ENCODE peak calls at places on chromosome 12, in eight cellular contexts. One of them, this sample, is unnamed.
A peak's percentile ranks its signal among the peaks of the same experiment; 100 is the strongest.

GRCh38 chr12:114476159-114476558 is 70.2 kb upstream of the TBX5 start:
- DNase-seq in bronchial epithelial cell: peak; percentile 12
- DNase-seq in A549: no peak
- DNase-seq in gastrocnemius medialis: no peak
- DNase-seq in kidney epithelial cell: no peak
- DNase-seq in AG09309: no peak
- DNase-seq in fibroblast of pulmonary artery: peak; percentile 58
- DNase-seq in tibial artery: no peak
- DNase-seq in this sample: peak; percentile 70

GRCh38 chr12:56258068-56258819 is at the start of gene ANKRD52:
- DNase-seq in fibroblast of pulmonary artery: peak; percentile 70
- DNase-seq in kidney epithelial cell: no peak
- DNase-seq in gastrocnemius medialis: peak; percentile 40
- DNase-seq in A549: peak; percentile 88
- DNase-seq in bronchial epithelial cell: peak; percentile 43
- DNase-seq in AG09309: peak; percentile 37
- DNase-seq in tibial artery: peak; percentile 84
- DNase-seq in this sample: peak; percentile 72

GRCh38 chr12:94498698-94499097 is 39.0 kb upstream of the CEP83 start:
- DNase-seq in bronchial epithelial cell: no peak
- DNase-seq in fibroblast of pulmonary artery: no peak
- DNase-seq in kidney epithelial cell: no peak
- DNase-seq in gastrocnemius medialis: no peak
- DNase-seq in tibial artery: no peak
- DNase-seq in A549: no peak
- DNase-seq in AG09309: no peak
- DNase-seq in this sample: no peak

GRCh38 chr12:45244561-45245348 is 28.9 kb downstream of the ANO6 start:
- DNase-seq in fibroblast of pulmonary artery: peak; percentile 52
- DNase-seq in gastrocnemius medialis: peak; percentile 42
- DNase-seq in kidney epithelial cell: no peak
- DNase-seq in bronchial epithelial cell: peak; percentile 27
- DNase-seq in A549: no peak
- DNase-seq in AG09309: peak; percentile 64
- DNase-seq in tibial artery: no peak
- DNase-seq in this sample: peak; percentile 13

GRCh38 chr12:8499616-8500015 is 13.7 kb upstream of the CLEC4D start:
- DNase-seq in A549: no peak
- DNase-seq in kidney epithelial cell: no peak
- DNase-seq in gastrocnemius medialis: no peak
- DNase-seq in tibial artery: no peak
- DNase-seq in fibroblast of pulmonary artery: no peak
- DNase-seq in bronchial epithelial cell: no peak
- DNase-seq in AG09309: no peak
- DNase-seq in this sample: no peak

GRCh38 chr12:19021240-19021639 is 108.3 kb upstream of the PLEKHA5 start:
- DNase-seq in fibroblast of pulmonary artery: no peak
- DNase-seq in AG09309: no peak
- DNase-seq in tibial artery: no peak
- DNase-seq in kidney epithelial cell: no peak
- DNase-seq in bronchial epithelial cell: no peak
- DNase-seq in A549: no peak
- DNase-seq in gastrocnemius medialis: no peak
- DNase-seq in this sample: no peak

GRCh38 chr12:26122681-26123481 is 2.0 kb downstream of the BHLHE41 start:
- DNase-seq in gastrocnemius medialis: peak; percentile 77
- DNase-seq in tibial artery: peak; percentile 90
- DNase-seq in AG09309: no peak
- DNase-seq in fibroblast of pulmonary artery: peak; percentile 82
- DNase-seq in A549: peak; percentile 33
- DNase-seq in kidney epithelial cell: peak; percentile 25
- DNase-seq in bronchial epithelial cell: peak; percentile 47
- DNase-seq in this sample: peak; percentile 91

GRCh38 chr12:112261559-112261958 is 120.7 kb downstream of the HECTD4 start:
- DNase-seq in tibial artery: no peak
- DNase-seq in kidney epithelial cell: no peak
- DNase-seq in bronchial epithelial cell: no peak
- DNase-seq in AG09309: no peak
- DNase-seq in gastrocnemius medialis: no peak
- DNase-seq in A549: peak; percentile 37
- DNase-seq in fibroblast of pulmonary artery: peak; percentile 4
- DNase-seq in this sample: no peak

GRCh38 chr12:14272954-14273910 is 92.2 kb upstream of the ATF7IP start:
- DNase-seq in AG09309: no peak
- DNase-seq in A549: no peak
- DNase-seq in tibial artery: no peak
- DNase-seq in fibroblast of pulmonary artery: no peak
- DNase-seq in gastrocnemius medialis: no peak
- DNase-seq in kidney epithelial cell: no peak
- DNase-seq in bronchial epithelial cell: peak; percentile 97
- DNase-seq in this sample: no peak

GRCh38 chr12:41589878-41590277 is 401.8 kb downstream of the PDZRN4 start:
- DNase-seq in fibroblast of pulmonary artery: no peak
- DNase-seq in gastrocnemius medialis: no peak
- DNase-seq in AG09309: no peak
- DNase-seq in kidney epithelial cell: no peak
- DNase-seq in bronchial epithelial cell: no peak
- DNase-seq in tibial artery: no peak
- DNase-seq in A549: no peak
- DNase-seq in this sample: no peak

GRCh38 chr12:45273717-45274271 is 57.9 kb downstream of the ANO6 start:
- DNase-seq in bronchial epithelial cell: peak; percentile 99
- DNase-seq in A549: peak; percentile 78
- DNase-seq in fibroblast of pulmonary artery: peak; percentile 97
- DNase-seq in AG09309: peak; percentile 90
- DNase-seq in kidney epithelial cell: peak; percentile 98
- DNase-seq in tibial artery: peak; percentile 74
- DNase-seq in gastrocnemius medialis: no peak
- DNase-seq in this sample: peak; percentile 95

GRCh38 chr12:3123729-3124128 is 46.5 kb downstream of the TSPAN9 start:
- DNase-seq in bronchial epithelial cell: no peak
- DNase-seq in fibroblast of pulmonary artery: peak; percentile 18
- DNase-seq in tibial artery: no peak
- DNase-seq in kidney epithelial cell: no peak
- DNase-seq in AG09309: no peak
- DNase-seq in A549: no peak
- DNase-seq in gastrocnemius medialis: no peak
- DNase-seq in this sample: no peak

GRCh38 chr12:84912191-84913142 is at the start of gene SLC6A15:
- DNase-seq in AG09309: no peak
- DNase-seq in A549: peak; percentile 53
- DNase-seq in bronchial epithelial cell: peak; percentile 57
- DNase-seq in fibroblast of pulmonary artery: peak; percentile 89
- DNase-seq in kidney epithelial cell: no peak
- DNase-seq in tibial artery: peak; percentile 63
- DNase-seq in gastrocnemius medialis: no peak
- DNase-seq in this sample: peak; percentile 98
- H3K4me3 ChIP-seq in AG09309: peak within 1 kb of the TSS; percentile 52
- H3K4me3 ChIP-seq in A549: peak within 1 kb of the TSS; percentile 47
- H3K4me3 ChIP-seq in bronchial epithelial cell: peak within 1 kb of the TSS; percentile 73
- H3K4me3 ChIP-seq in fibroblast of pulmonary artery: peak within 1 kb of the TSS; percentile 74
- H3K4me3 ChIP-seq in kidney epithelial cell: peak within 1 kb of the TSS; percentile 54
- H3K4me3 ChIP-seq in tibial artery: peak within 1 kb of the TSS; percentile 38
- H3K4me3 ChIP-seq in gastrocnemius medialis: peak within 1 kb of the TSS; percentile 35
- H3K4me3 ChIP-seq in this sample: peak within 1 kb of the TSS; percentile 82

GRCh38 chr12:107992870-107993451 is 136.1 kb upstream of the WSCD2 start:
- DNase-seq in A549: peak; percentile 27
- DNase-seq in gastrocnemius medialis: no peak
- DNase-seq in kidney epithelial cell: no peak
- DNase-seq in AG09309: no peak
- DNase-seq in bronchial epithelial cell: peak; percentile 62
- DNase-seq in tibial artery: no peak
- DNase-seq in fibroblast of pulmonary artery: peak; percentile 38
- DNase-seq in this sample: no peak

GRCh38 chr12:107992016-107992415 is 137.1 kb upstream of the WSCD2 start:
- DNase-seq in gastrocnemius medialis: no peak
- DNase-seq in A549: no peak
- DNase-seq in fibroblast of pulmonary artery: no peak
- DNase-seq in kidney epithelial cell: no peak
- DNase-seq in bronchial epithelial cell: no peak
- DNase-seq in tibial artery: no peak
- DNase-seq in AG09309: no peak
- DNase-seq in this sample: no peak

GRCh38 chr12:107984973-107985372 is 144.1 kb upstream of the WSCD2 start:
- DNase-seq in bronchial epithelial cell: no peak
- DNase-seq in tibial artery: no peak
- DNase-seq in fibroblast of pulmonary artery: no peak
- DNase-seq in A549: no peak
- DNase-seq in AG09309: no peak
- DNase-seq in kidney epithelial cell: no peak
- DNase-seq in gastrocnemius medialis: no peak
- DNase-seq in this sample: no peak

GRCh38 chr12:107986183-107986582 is 142.9 kb upstream of the WSCD2 start:
- DNase-seq in tibial artery: no peak
- DNase-seq in kidney epithelial cell: no peak
- DNase-seq in A549: no peak
- DNase-seq in fibroblast of pulmonary artery: no peak
- DNase-seq in AG09309: no peak
- DNase-seq in bronchial epithelial cell: no peak
- DNase-seq in gastrocnemius medialis: no peak
- DNase-seq in this sample: no peak

GRCh38 chr12:107990325-107990724 is 138.8 kb upstream of the WSCD2 start:
- DNase-seq in tibial artery: no peak
- DNase-seq in bronchial epithelial cell: peak; percentile 21
- DNase-seq in A549: peak; percentile 4
- DNase-seq in AG09309: no peak
- DNase-seq in kidney epithelial cell: no peak
- DNase-seq in fibroblast of pulmonary artery: peak; percentile 16
- DNase-seq in gastrocnemius medialis: no peak
- DNase-seq in this sample: no peak
- TF ChIP-seq CTCF in tibial artery: peak; percentile 51
- TF ChIP-seq CTCF in bronchial epithelial cell: peak; percentile 41
- TF ChIP-seq CTCF in A549: peak; percentile 53
- TF ChIP-seq CTCF in AG09309: peak; percentile 24
- TF ChIP-seq CTCF in kidney epithelial cell: peak; percentile 42
- TF ChIP-seq CTCF in fibroblast of pulmonary artery: peak; percentile 27
- TF ChIP-seq CTCF in gastrocnemius medialis: no peak
- TF ChIP-seq CTCF in this sample: no peak

DNA sequence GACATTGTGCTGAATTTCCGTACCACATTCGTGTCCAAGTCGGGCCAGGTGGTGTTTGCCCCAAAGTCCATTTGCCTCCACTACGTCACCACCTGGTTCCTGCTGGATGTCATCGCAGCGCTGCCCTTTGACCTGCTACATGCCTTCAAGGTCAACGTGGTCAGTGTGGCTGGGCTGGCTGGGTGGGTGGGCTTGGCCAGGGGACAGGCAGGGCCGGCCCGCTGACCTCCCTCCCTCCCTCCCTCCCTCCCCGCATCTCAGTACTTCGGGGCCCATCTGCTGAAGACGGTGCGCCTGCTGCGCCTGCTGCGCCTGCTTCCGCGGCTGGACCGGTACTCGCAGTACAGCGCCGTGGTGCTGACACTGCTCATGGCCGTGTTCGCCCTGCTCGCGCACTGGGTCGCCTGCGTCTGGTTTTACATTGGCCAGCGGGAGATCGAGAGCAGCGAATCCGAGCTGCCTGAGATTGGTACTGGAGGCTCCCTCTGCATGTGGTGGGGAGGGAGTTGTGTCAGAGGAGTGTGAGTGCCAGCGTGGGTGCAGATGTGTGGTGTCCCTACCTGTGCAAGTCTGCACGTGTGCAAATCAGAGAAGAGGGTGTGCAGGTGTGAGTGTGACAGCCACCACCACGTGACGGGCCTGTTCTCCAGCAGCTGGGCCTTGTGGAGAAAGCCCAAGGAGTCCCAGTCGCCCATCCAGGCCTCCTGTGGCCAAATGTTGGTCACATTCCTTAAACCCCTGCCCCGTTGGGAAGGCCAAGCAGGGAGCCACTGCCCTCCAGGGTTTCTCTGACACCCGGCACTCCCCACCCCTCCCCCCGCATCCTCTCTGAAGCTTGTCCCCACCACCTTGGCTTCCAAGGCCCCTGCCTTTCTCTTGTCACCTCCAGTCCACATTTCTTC is 5.3 kb downstream of the KCNH3 start:
- DNase-seq in tibial artery: no peak
- DNase-seq in gastrocnemius medialis: no peak
- DNase-seq in fibroblast of pulmonary artery: no peak
- DNase-seq in A549: no peak
- DNase-seq in kidney epithelial cell: no peak
- DNase-seq in bronchial epithelial cell: no peak
- DNase-seq in AG09309: no peak
- DNase-seq in this sample: no peak
- H3K4me3 ChIP-seq in tibial artery: no peak overlapping the region
- H3K4me3 ChIP-seq in gastrocnemius medialis: no peak overlapping the region
- H3K4me3 ChIP-seq in fibroblast of pulmonary artery: no peak overlapping the region
- H3K4me3 ChIP-seq in A549: no peak overlapping the region
- H3K4me3 ChIP-seq in kidney epithelial cell: no peak overlapping the region
- H3K4me3 ChIP-seq in bronchial epithelial cell: no peak overlapping the region
- H3K4me3 ChIP-seq in AG09309: no peak overlapping the region
- H3K4me3 ChIP-seq in this sample: no peak overlapping the region

GRCh38 chr12:7076493-7076892 is 15.8 kb downstream of the C1R start:
- DNase-seq in tibial artery: no peak
- DNase-seq in kidney epithelial cell: no peak
- DNase-seq in fibroblast of pulmonary artery: no peak
- DNase-seq in AG09309: no peak
- DNase-seq in bronchial epithelial cell: no peak
- DNase-seq in gastrocnemius medialis: no peak
- DNase-seq in A549: no peak
- DNase-seq in this sample: no peak

GRCh38 chr12:7079826-7080125 is 12.5 kb downstream of the C1R start:
- DNase-seq in bronchial epithelial cell: peak; percentile 89
- DNase-seq in kidney epithelial cell: peak; percentile 42
- DNase-seq in gastrocnemius medialis: no peak
- DNase-seq in AG09309: no peak
- DNase-seq in fibroblast of pulmonary artery: peak; percentile 58
- DNase-seq in tibial artery: no peak
- DNase-seq in A549: no peak
- DNase-seq in this sample: peak; percentile 45

GRCh38 chr12:7075518-7075917 is 15.0 kb downstream of the C1S start:
- DNase-seq in bronchial epithelial cell: no peak
- DNase-seq in AG09309: no peak
- DNase-seq in fibroblast of pulmonary artery: no peak
- DNase-seq in tibial artery: no peak
- DNase-seq in kidney epithelial cell: no peak
- DNase-seq in gastrocnemius medialis: no peak
- DNase-seq in A549: no peak
- DNase-seq in this sample: peak; percentile 47

GRCh38 chr12:7075931-7076330 is 15.4 kb downstream of the C1S start:
- DNase-seq in kidney epithelial cell: no peak
- DNase-seq in AG09309: peak; percentile 68
- DNase-seq in A549: no peak
- DNase-seq in bronchial epithelial cell: peak; percentile 60
- DNase-seq in tibial artery: no peak
- DNase-seq in fibroblast of pulmonary artery: peak; percentile 71
- DNase-seq in gastrocnemius medialis: no peak
- DNase-seq in this sample: peak; percentile 86

DNA sequence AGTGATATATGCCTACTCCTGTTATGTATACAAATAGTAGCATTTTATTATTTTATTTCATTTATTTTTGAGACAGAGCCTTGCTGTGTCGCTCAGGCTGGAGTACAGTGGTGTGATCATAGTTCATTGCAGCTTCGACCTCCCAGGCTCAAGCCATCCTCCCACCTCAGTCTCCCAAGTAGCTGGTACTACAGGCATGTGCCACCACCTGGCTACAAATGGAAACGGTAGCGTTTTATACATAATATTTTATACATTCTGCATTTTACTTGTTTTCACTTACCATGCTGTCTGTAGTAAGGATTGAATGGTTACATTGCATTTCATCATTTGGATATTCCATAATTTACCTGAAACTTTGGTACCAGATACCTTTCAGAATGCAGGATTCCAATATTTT is 14.1 kb downstream of the C1R start:
- DNase-seq in kidney epithelial cell: no peak
- DNase-seq in AG09309: no peak
- DNase-seq in A549: no peak
- DNase-seq in gastrocnemius medialis: no peak
- DNase-seq in fibroblast of pulmonary artery: no peak
- DNase-seq in bronchial epithelial cell: no peak
- DNase-seq in tibial artery: no peak
- DNase-seq in this sample: no peak
- TF ChIP-seq CTCF in kidney epithelial cell: no peak
- TF ChIP-seq CTCF in AG09309: no peak
- TF ChIP-seq CTCF in A549: peak; percentile 24
- TF ChIP-seq CTCF in gastrocnemius medialis: no peak
- TF ChIP-seq CTCF in fibroblast of pulmonary artery: no peak
- TF ChIP-seq CTCF in bronchial epithelial cell: no peak
- TF ChIP-seq CTCF in tibial artery: no peak
- TF ChIP-seq CTCF in this sample: no peak

This sample was measured in foreskin fibroblast.